ENCODE peak calls at places on chromosomes 5 and 9, in four cellular contexts. A is K562, L is GM12878, Q is HepG2. U is an unnamed sample.

GRCh38 chr9:114017741-114018715 is 60.1 kb downstream of the AMBP start:
- DNase-seq in Q (no peak), L (no peak), A (no peak), U (no peak)

GRCh38 chr5:82799346-82800077 is 277.7 kb downstream of the TMEM167A start:
- DNase-seq in A (no peak), Q (peak), L (no peak), U (no peak)

GRCh38 chr9:128892223-128892892 is 10.4 kb downstream of the LRRC8A start:
- DNase-seq in L (no peak), Q (no peak), A (peak), U (no peak)

GRCh38 chr9:98533866-98534265 is 174.9 kb downstream of the GABBR2 start:
- DNase-seq in L (no peak), Q (no peak), A (no peak), U (no peak)

GRCh38 chr5:123496892-123497291 is 15.1 kb upstream of the CSNK1G3 start:
- DNase-seq in Q (no peak), A (peak), L (no peak), U (no peak)

GRCh38 chr5:92969781-92970237 is 611.2 kb downstream of the NR2F1-AS1 start:
- DNase-seq in Q (peak), A (no peak), L (no peak), U (no peak)

GRCh38 chr9:2000314-2000713 is 14.8 kb upstream of the SMARCA2 start:
- DNase-seq in A (no peak), Q (no peak), L (no peak), U (no peak)

GRCh38 chr9:133374612-133375115 is 1.2 kb downstream of the SURF4 start:
- DNase-seq in Q (no peak), L (no peak), A (no peak), U (no peak)

GRCh38 chr5:77990020-77990419 is 213.9 kb upstream of the TBCA start:
- DNase-seq in A (no peak), Q (no peak), L (no peak), U (peak)

GRCh38 chr5:14240366-14240765 is 97.2 kb downstream of the TRIO start:
- DNase-seq in Q (no peak), L (no peak), A (no peak), U (peak)

GRCh38 chr5:95216136-95216955 is 68.5 kb downstream of the MCTP1 start:
- DNase-seq in A (no peak), L (no peak), Q (no peak), U (no peak)

GRCh38 chr9:127707766-127708165 is 978 bp downstream of the CFAP157 start:
- DNase-seq in L (no peak), A (peak), Q (peak), U (no peak)

GRCh38 chr5:178551059-178551458 is 39.1 kb downstream of the COL23A1 start:
- DNase-seq in Q (peak), A (peak), L (no peak), U (peak)

GRCh38 chr9:109737295-109737694 is 42.7 kb upstream of the PALM2AKAP2 start:
- DNase-seq in L (no peak), Q (no peak), A (no peak), U (no peak)

GRCh38 chr5:14665110-14665822 is 748 bp downstream of the OTULIN start:
- DNase-seq in Q (peak), L (no peak), A (peak), U (peak)

GRCh38 chr5:36728697-36729543 is 122.5 kb downstream of the SLC1A3 start:
- DNase-seq in Q (peak), L (no peak), A (peak), U (peak)

GRCh38 chr5:161966544-161966943 is 101.0 kb upstream of the GABRG2 start:
- DNase-seq in A (no peak), Q (peak), L (no peak), U (peak)

GRCh38 chr9:134769084-134769455 is 111.5 kb upstream of the FCN2 start:
- DNase-seq in L (no peak), Q (no peak), A (no peak), U (peak)

GRCh38 chr9:81132796-81133195 is 556.6 kb downstream of the TLE1 start:
- DNase-seq in L (no peak), Q (no peak), A (no peak), U (no peak)

GRCh38 chr5:4883388-4883787 is 256.7 kb upstream of the ADAMTS16 start:
- DNase-seq in L (no peak), A (no peak), Q (no peak), U (no peak)

GRCh38 chr5:15683332-15683731 is 183.4 kb downstream of the FBXL7 start:
- DNase-seq in Q (peak), L (no peak), A (peak), U (no peak)

GRCh38 chr9:97396256-97396655 is 15.6 kb upstream of the TDRD7 start:
- DNase-seq in L (no peak), Q (no peak), A (no peak), U (no peak)

GRCh38 chr9:36399980-36400331 is at the start of gene RNF38:
- DNase-seq in A (no peak), Q (no peak), L (peak), U (no peak)

GRCh38 chr5:135944967-135945560 is 9.7 kb downstream of the LECT2 start:
- DNase-seq in A (peak), Q (peak), L (no peak), U (peak)

GRCh38 chr5:10709409-10709808 is 51.6 kb downstream of the DAP start:
- DNase-seq in Q (no peak), L (no peak), A (no peak), U (no peak)

GRCh38 chr5:79111960-79112702 is 522 bp downstream of the BHMT start:
- DNase-seq in A (peak), Q (no peak), L (no peak), U (no peak)

GRCh38 chr5:54249210-54250028 is 61.0 kb downstream of the ARL15 start:
- DNase-seq in Q (no peak), A (peak), L (no peak), U (peak)

GRCh38 chr5:141725909-141726308 is 43.9 kb upstream of the ARAP3 start:
- DNase-seq in Q (no peak), A (no peak), L (no peak), U (no peak)

GRCh38 chr5:150317048-150318003 is 14.6 kb upstream of the ARSI start:
- DNase-seq in A (peak), Q (peak), L (no peak), U (peak)

GRCh38 chr5:108521841-108522506 is 140.1 kb upstream of the FBXL17 start:
- DNase-seq in A (peak), Q (peak), L (peak), U (peak)

GRCh38 chr5:120464627-120465280 is 654 bp downstream of the PRR16 start:
- DNase-seq in Q (no peak), A (peak), L (no peak), U (peak)

GRCh38 chr9:123679330-123679987 is 250.5 kb downstream of the DENND1A start:
- DNase-seq in Q (peak), A (no peak), L (peak), U (peak)

GRCh38 chr9:124800306-124801259 is 23.6 kb downstream of the OLFML2A start:
- DNase-seq in L (no peak), A (no peak), Q (no peak), U (no peak)

GRCh38 chr5:96187309-96188027 is 225.8 kb upstream of the ELL2 start:
- DNase-seq in Q (peak), A (no peak), L (no peak), U (no peak)

GRCh38 chr5:146945722-146946121 is 67.2 kb upstream of the PPP2R2B start:
- DNase-seq in Q (no peak), A (no peak), L (no peak), U (no peak)

GRCh38 chr5:146944764-146945710 is 66.5 kb upstream of the PPP2R2B start:
- DNase-seq in L (no peak), A (no peak), Q (no peak), U (no peak)

GRCh38 chr5:146940295-146940694 is 61.7 kb upstream of the PPP2R2B start:
- DNase-seq in A (no peak), Q (no peak), L (no peak), U (no peak)
- TF ChIP-seq FOXM1 in A (no peak), Q (no peak), L (no peak), U (no peak)

DNA sequence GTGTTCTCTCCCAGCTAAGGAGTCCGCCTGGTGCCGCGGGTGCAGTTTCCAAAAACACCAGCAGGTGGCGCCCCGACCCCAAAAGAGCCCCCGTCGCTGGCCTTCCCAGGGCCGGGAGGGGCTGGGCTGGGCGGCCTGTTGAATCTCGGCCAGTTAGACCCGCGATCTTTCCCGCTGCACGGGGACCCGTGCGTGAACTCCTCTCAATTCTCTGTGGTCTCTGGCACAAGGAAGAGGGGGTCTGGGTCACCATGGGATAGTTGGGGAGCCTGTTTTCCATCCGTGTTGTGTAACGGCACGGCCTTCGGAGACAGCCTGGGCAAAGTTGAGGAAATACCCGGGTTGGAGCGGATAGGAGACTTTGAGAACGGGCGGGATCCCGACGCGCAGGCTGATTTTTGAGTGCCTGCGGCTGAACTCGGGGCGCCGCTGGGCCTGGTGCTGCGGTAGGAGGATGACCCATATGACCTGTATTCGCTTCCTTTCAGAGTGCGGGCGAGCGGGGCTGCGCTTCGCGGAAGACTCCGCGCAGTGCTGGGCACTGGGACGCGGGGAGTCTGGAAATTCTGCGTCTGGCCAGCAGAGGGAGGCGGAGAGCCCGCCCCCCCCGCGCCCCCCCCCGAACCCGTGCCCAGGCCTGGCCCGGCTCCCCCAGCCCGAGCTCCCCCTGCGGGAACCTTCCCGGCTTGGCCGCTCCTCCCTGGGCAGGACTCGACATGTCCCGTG is 7.9 kb upstream of the PSD2 start:
- DNase-seq in A (peak), L (peak), Q (peak), U (peak)
- TF ChIP-seq POLR2AphosphoS5 in A (no peak), L (no peak), Q (no peak), U (no peak)

GRCh38 chr9:93633492-93634221 is 57.3 kb downstream of the PHF2 start:
- DNase-seq in L (no peak), Q (no peak), A (no peak), U (no peak)

GRCh38 chr9:93636667-93637066 is 60.3 kb downstream of the PHF2 start:
- DNase-seq in L (no peak), Q (no peak), A (no peak), U (no peak)

GRCh38 chr9:93635186-93636107 is 59.1 kb downstream of the PHF2 start:
- DNase-seq in L (no peak), Q (no peak), A (no peak), U (no peak)

GRCh38 chr9:93636172-93636661 is 59.8 kb downstream of the PHF2 start:
- DNase-seq in A (no peak), L (no peak), Q (no peak), U (no peak)

GRCh38 chr9:93634311-93635185 is 58.2 kb downstream of the PHF2 start:
- DNase-seq in L (no peak), A (no peak), Q (no peak), U (no peak)
- TF ChIP-seq FOXM1 in L (no peak), A (no peak), Q (no peak), U (no peak)

GRCh38 chr5:177329883-177330282 is 18.2 kb upstream of the MXD3 start:
- DNase-seq in Q (no peak), A (no peak), L (no peak), U (no peak)
- TF ChIP-seq POLR2AphosphoS5 in Q (no peak), A (no peak), L (no peak), U (no peak)

DNA sequence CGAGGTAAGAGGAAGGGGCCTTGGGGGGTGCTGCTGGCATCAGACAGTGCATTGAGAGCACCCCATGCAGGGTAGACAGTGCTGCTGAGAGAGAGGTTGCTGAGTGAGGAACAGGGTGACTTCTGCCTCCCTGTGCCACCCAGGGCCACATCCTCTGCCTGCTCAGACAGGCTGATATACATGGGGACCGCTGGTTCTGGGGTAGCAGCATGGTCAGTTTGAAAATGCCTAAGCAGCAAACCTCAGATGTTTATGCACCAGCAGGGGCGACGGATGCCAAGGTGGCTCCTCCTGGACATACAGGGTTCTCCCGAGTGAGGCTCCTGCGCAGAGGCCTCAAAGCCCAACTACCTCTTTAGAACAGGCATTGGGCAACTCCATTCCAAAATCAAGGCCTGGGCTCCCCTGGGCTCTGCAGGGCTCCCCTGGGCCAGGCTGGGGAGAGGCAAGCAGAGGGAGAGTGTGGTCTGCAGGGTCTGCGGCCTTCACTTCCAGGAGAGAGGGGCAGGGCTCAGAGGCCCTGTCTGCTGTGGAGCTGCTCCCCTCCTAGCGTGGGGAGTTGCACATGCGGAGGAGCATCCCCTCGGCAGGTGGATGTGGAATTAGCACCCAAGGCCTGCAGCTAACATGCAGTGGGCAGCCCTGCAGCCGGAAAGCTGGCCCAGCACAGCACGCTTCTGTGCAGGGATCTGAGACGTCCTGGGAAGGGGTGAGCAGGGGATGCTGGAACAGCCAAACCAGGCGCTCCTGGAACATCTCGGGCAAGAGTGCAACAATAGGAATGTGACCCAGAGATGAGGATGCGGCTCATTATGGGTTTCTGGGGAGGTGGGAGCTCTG is 46.5 kb downstream of the IRX2 start:
- DNase-seq in A (no peak), L (no peak), Q (no peak), U (no peak)
- TF ChIP-seq FOXM1 in A (no peak), L (no peak), Q (no peak), U (no peak)

GRCh38 chr5:140713562-140714094 is 13.4 kb downstream of the ZMAT2 start:
- DNase-seq in A (no peak), L (no peak), Q (no peak), U (no peak)

GRCh38 chr5:140711794-140712193 is 11.5 kb downstream of the ZMAT2 start:
- DNase-seq in L (no peak), A (no peak), Q (no peak), U (no peak)

GRCh38 chr5:140710899-140711552 is 10.8 kb downstream of the ZMAT2 start:
- DNase-seq in L (peak), A (peak), Q (peak), U (peak)

GRCh38 chr5:140707812-140708211 is 7.6 kb downstream of the ZMAT2 start:
- DNase-seq in Q (no peak), A (no peak), L (no peak), U (no peak)
- TF ChIP-seq POLR2AphosphoS5 in Q (peak), A (no peak), L (peak), U (no peak)